ENCODE peak calls at places on chromosome 14, in eight cellular contexts. B is CD4-positive, alpha-beta T cell; N is lung; Y is ascending aorta; M is osteoblast; P is chondrocyte; W is right atrium auricular region; U is neural crest cell. Q is an unnamed sample.

GRCh38 chr14:80150301-80150700 is 61.0 kb downstream of the DIO2 start:
- DNase-seq in B (no peak), N (no peak), Y (no peak), M (no peak), P (no peak), W (no peak), U (no peak), Q (no peak)

GRCh38 chr14:105473033-105473676 is 1.5 kb upstream of the CRIP2 start:
- DNase-seq in B (no peak), N (no peak), Y (no peak), M (peak), P (no peak), W (no peak), U (no peak), Q (no peak)

GRCh38 chr14:32947792-32948191 is 9.1 kb downstream of the NPAS3 start:
- DNase-seq in B (no peak), N (no peak), Y (no peak), M (no peak), P (no peak), W (no peak), U (no peak), Q (no peak)

GRCh38 chr14:93039649-93040315 is 75.9 kb downstream of the ITPK1 start:
- DNase-seq in B (no peak), N (peak), Y (no peak), M (peak), P (no peak), W (no peak), U (no peak), Q (no peak)

GRCh38 chr14:77125275-77126073 is 16.1 kb downstream of the ZDHHC22 start:
- DNase-seq in B (no peak), N (no peak), Y (no peak), M (peak), P (no peak), W (peak), U (no peak), Q (no peak)

GRCh38 chr14:47585447-47585846 is 90.0 kb downstream of the MDGA2 start:
- DNase-seq in B (no peak), N (no peak), Y (no peak), M (no peak), P (no peak), W (no peak), U (no peak), Q (no peak)

GRCh38 chr14:68637106-68638021 is 155.5 kb downstream of the ZFP36L1 start:
- DNase-seq in B (no peak), N (no peak), Y (no peak), M (peak), P (no peak), W (peak), U (no peak), Q (no peak)

GRCh38 chr14:33700052-33700451 is 250.8 kb downstream of the EGLN3 start:
- DNase-seq in B (no peak), N (no peak), Y (no peak), M (no peak), P (no peak), W (no peak), U (no peak), Q (no peak)

GRCh38 chr14:23171251-23171975 is 12.0 kb downstream of the SLC7A8 start:
- DNase-seq in B (no peak), N (no peak), Y (no peak), M (peak), P (no peak), W (no peak), U (no peak), Q (no peak)

GRCh38 chr14:81132492-81132891 is 88.3 kb downstream of the GTF2A1 start:
- DNase-seq in B (no peak), N (no peak), Y (no peak), M (no peak), P (no peak), W (no peak), U (no peak), Q (no peak)

GRCh38 chr14:46139668-46140067 is 511.9 kb downstream of the RPL10L start:
- DNase-seq in B (no peak), N (no peak), Y (no peak), M (no peak), P (no peak), W (no peak), U (no peak), Q (no peak)

GRCh38 chr14:52251724-52252123 is 15.8 kb upstream of the PTGDR start:
- DNase-seq in B (no peak), N (no peak), Y (no peak), M (no peak), P (no peak), W (no peak), U (no peak), Q (no peak)

GRCh38 chr14:72129283-72129682 is 197.1 kb downstream of the RGS6 start:
- DNase-seq in B (no peak), N (peak), Y (no peak), M (no peak), P (no peak), W (no peak), U (no peak), Q (no peak)

GRCh38 chr14:41034969-41035368 is 571.7 kb upstream of the LRFN5 start:
- DNase-seq in B (no peak), N (no peak), Y (no peak), M (no peak), P (no peak), W (no peak), U (no peak), Q (no peak)

GRCh38 chr14:75723716-75724115 is 62.7 kb downstream of the TTLL5 start:
- DNase-seq in B (no peak), N (no peak), Y (no peak), M (no peak), P (no peak), W (no peak), U (no peak), Q (no peak)

GRCh38 chr14:64761441-64762043 is 57.3 kb downstream of the PLEKHG3 start:
- DNase-seq in B (no peak), N (no peak), Y (no peak), M (no peak), P (peak), W (no peak), U (no peak), Q (no peak)

GRCh38 chr14:54727929-54728328 is 161.0 kb downstream of the SAMD4A start:
- DNase-seq in B (no peak), N (no peak), Y (no peak), M (no peak), P (no peak), W (no peak), U (no peak), Q (no peak)

GRCh38 chr14:39939023-39939422 is 506.8 kb upstream of the FBXO33 start:
- DNase-seq in B (no peak), N (no peak), Y (no peak), M (no peak), P (no peak), W (no peak), U (no peak), Q (no peak)

GRCh38 chr14:24179961-24180726 is 8.3 kb downstream of the REC8 start:
- DNase-seq in B (no peak), N (no peak), Y (no peak), M (peak), P (no peak), W (peak), U (no peak), Q (no peak)

GRCh38 chr14:98999345-98999744 is 272.7 kb downstream of the BCL11B start:
- DNase-seq in B (no peak), N (no peak), Y (no peak), M (no peak), P (no peak), W (no peak), U (no peak), Q (no peak)

GRCh38 chr14:91918159-91918883 is 29.2 kb downstream of the FBLN5 start:
- DNase-seq in B (no peak), N (peak), Y (no peak), M (peak), P (no peak), W (no peak), U (no peak), Q (no peak)

GRCh38 chr14:34220311-34220710 is 241.7 kb downstream of the SPTSSA start:
- DNase-seq in B (no peak), N (no peak), Y (no peak), M (no peak), P (no peak), W (no peak), U (no peak), Q (no peak)

GRCh38 chr14:20683896-20684661 is at the start of gene RNASE4:
- DNase-seq in B (peak), N (peak), Y (peak), M (peak), P (no peak), W (peak), U (peak), Q (peak)

GRCh38 chr14:75711796-75712211 is 50.8 kb downstream of the TTLL5 start:
- DNase-seq in B (no peak), N (peak), Y (peak), M (peak), P (peak), W (peak), U (no peak), Q (no peak)

GRCh38 chr14:30753452-30753851 is 120.9 kb upstream of the COCH start:
- DNase-seq in B (no peak), N (no peak), Y (no peak), M (no peak), P (no peak), W (no peak), U (no peak), Q (no peak)
- TF ChIP-seq CTCF in B (no peak), N (no peak), Y (no peak), M (no peak), P (no peak), W (no peak), U (no peak), Q (no peak)

GRCh38 chr14:88870777-88871176 is 46.3 kb downstream of the TTC8 start:
- DNase-seq in B (no peak), N (no peak), Y (no peak), M (no peak), P (no peak), W (no peak), U (no peak), Q (no peak)
- TF ChIP-seq CTCF in B (no peak), N (no peak), Y (no peak), M (no peak), P (no peak), W (no peak), U (no peak), Q (no peak)

DNA sequence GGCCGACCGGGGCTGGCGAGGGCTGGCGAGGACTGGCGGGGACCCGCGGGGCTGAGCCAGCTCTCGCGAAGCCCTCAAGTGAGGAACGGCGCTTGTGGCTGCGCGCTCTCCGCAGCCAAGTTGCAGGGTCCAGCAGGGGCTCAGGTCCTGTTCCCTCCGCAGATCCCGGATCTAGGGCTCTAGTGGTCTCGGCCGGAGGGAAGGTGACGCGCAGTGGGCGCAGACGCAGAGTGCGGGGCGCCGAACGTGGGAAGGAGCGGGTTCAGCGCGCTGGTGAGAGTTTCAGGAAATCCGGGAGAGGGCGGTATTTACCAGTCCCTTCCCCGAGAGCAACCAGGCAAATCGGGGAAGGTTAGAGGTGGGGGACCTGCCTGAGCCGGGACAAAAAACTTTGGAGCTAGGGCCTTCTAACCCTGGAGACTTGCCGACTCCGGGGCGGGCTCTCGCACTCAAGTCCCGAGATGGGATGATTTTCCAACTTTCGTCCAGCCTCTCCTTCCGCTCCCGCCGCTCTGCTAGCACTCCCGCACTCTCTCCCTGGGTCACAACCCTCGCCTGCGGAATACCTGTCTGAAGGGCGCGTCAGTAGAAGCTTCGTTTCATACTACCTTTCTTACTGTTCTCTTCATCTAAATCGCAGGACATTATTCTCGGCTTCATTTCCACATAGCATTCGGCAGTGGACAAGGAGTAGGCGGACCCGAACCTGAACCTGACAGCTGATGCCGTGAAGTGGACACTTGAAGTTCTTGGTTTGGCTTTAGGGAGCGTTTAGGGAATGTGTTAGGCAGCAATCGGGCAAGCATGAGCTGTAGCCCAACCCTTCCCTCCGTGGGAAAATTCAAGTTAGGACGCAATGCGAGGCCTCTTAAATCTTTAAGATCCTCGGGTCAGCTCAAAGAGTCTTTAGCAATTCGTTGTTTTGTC is 13.6 kb upstream of the PAX9 start:
- DNase-seq in B (no peak), N (no peak), Y (no peak), M (peak), P (no peak), W (no peak), U (peak), Q (peak)
- TF ChIP-seq CTCF in B (no peak), N (no peak), Y (peak), M (peak), P (peak), W (no peak), U (peak), Q (no peak)

GRCh38 chr14:73243341-73243740 is 6.0 kb downstream of the PAPLN start:
- DNase-seq in B (no peak), N (no peak), Y (no peak), M (peak), P (no peak), W (no peak), U (no peak), Q (no peak)

GRCh38 chr14:73240816-73241480 is 3.6 kb downstream of the PAPLN start:
- DNase-seq in B (no peak), N (no peak), Y (peak), M (peak), P (no peak), W (no peak), U (no peak), Q (no peak)

GRCh38 chr14:73242274-73242960 is 5.1 kb downstream of the PAPLN start:
- DNase-seq in B (no peak), N (no peak), Y (no peak), M (peak), P (no peak), W (no peak), U (no peak), Q (no peak)

GRCh38 chr14:73239463-73240241 is 2.3 kb downstream of the PAPLN start:
- DNase-seq in B (no peak), N (no peak), Y (no peak), M (peak), P (no peak), W (peak), U (no peak), Q (peak)

DNA sequence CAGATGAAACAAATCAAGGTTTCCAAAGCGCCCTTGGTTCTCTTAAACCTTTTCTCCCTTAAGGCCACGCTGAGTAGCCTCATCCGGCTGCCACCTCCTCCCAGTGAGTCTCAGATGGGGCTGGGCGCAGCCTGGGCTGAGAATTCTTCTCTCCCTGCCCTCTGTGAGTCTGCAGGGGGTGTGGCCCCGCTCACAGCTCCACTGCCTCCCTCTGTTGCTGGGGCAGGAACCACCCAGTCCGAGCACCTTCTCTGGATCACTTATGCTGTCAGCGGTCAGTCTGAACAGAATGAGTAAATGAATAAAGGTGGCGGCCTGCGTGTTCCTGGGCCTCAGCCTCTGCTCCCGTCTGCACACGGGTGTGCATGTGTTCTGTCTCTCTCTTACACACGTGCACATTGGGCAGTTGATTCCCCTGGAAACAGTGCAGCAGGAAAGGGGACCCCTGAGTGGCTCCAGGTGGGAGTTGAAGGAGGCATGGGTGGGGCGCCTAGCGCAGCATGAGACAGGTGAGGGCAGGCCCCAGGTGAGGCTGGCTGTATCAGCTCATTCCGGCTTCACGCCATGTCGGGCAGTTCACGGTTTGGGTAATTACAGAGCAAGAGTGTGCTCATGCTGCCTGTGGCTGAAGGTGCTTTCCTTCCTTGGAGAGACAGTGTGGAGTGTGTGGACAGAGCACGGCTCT is 4.3 kb downstream of the PAPLN start:
- DNase-seq in B (no peak), N (no peak), Y (peak), M (peak), P (no peak), W (no peak), U (no peak), Q (no peak)
- TF ChIP-seq CTCF in B (no peak), N (no peak), Y (no peak), M (no peak), P (no peak), W (no peak), U (no peak), Q (no peak)

GRCh38 chr14:35969310-35969709 is 143.2 kb downstream of the BRMS1L start:
- DNase-seq in B (no peak), N (no peak), Y (no peak), M (no peak), P (no peak), W (no peak), U (no peak), Q (no peak)
- TF ChIP-seq CTCF in B (no peak), N (no peak), Y (no peak), M (no peak), P (no peak), W (no peak), U (no peak), Q (no peak)

GRCh38 chr14:87065366-87065765 is 927.6 kb downstream of the GALC start:
- DNase-seq in B (no peak), N (no peak), Y (no peak), M (no peak), P (no peak), W (no peak), U (no peak), Q (no peak)

GRCh38 chr14:87063181-87063580 is 929.8 kb downstream of the GALC start:
- DNase-seq in B (no peak), N (no peak), Y (no peak), M (no peak), P (no peak), W (no peak), U (no peak), Q (no peak)

GRCh38 chr14:87067597-87067996 is 925.4 kb downstream of the GALC start:
- DNase-seq in B (no peak), N (no peak), Y (no peak), M (no peak), P (no peak), W (no peak), U (no peak), Q (no peak)

GRCh38 chr14:87067061-87067460 is 925.9 kb downstream of the GALC start:
- DNase-seq in B (no peak), N (no peak), Y (no peak), M (no peak), P (no peak), W (no peak), U (no peak), Q (no peak)

GRCh38 chr14:87066221-87066817 is 926.7 kb downstream of the GALC start:
- DNase-seq in B (no peak), N (no peak), Y (no peak), M (no peak), P (no peak), W (no peak), U (no peak), Q (no peak)
- TF ChIP-seq CTCF in B (no peak), N (no peak), Y (no peak), M (no peak), P (peak), W (no peak), U (peak), Q (no peak)

DNA sequence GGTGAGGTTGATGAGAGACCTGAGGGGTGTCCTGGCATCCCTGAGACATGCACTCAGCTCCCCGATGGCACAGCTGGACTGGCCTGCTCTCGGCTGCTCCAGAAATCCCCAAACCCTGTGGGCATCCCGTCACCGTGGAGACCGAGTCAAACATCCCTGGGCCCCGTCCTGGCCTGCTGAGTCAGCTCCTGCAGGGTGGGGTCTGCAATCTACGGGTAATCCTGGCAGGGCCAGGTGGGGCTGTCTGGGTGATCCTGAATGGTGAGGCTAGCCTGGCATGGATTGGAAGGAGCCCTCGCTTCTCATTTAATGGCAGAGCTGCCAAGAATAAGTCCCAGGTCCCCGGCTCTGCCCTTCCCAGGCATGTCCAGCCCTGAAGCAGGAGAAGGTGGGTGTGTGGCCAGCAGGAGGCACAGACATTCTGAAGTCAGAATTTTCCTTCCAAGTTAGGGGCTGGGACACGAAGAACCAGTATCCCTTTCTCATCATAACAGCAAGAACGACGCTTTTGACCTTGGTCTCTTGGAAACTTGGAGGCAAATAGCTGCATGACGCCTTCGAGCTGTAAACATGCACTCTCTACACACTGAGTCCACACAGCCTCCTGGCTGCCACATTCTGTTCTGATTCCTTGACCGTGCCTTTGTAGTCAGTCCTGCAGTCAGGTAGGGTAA is 17.7 kb upstream of the SERPINA4 start:
- DNase-seq in B (no peak), N (no peak), Y (peak), M (peak), P (peak), W (peak), U (no peak), Q (no peak)
- TF ChIP-seq CTCF in B (no peak), N (no peak), Y (no peak), M (no peak), P (peak), W (no peak), U (no peak), Q (no peak)

Q was measured in endothelial cell.